ENCODE peak calls at places on chromosomes 6 and 20, in ten cellular contexts. J, A, W, Y, M, C, Z, V, D and N are unnamed samples.

GRCh38 chr6:124076336-124077048 is 272.8 kb downstream of the NKAIN2 start:
- DNase-seq in D (peak), M (no peak), W (peak), V (no peak), J (no peak), Y (no peak), Z (no peak), C (no peak), A (no peak), N (no peak)

GRCh38 chr6:436308-437041 is 44.9 kb downstream of the IRF4 start:
- DNase-seq in W (peak), A (peak), J (peak), V (no peak), C (peak), Y (peak), D (no peak), M (no peak), Z (no peak), N (peak)

GRCh38 chr20:6819599-6819998 is 52.1 kb downstream of the BMP2 start:
- DNase-seq in A (no peak), M (no peak), Y (no peak), D (no peak), Z (no peak), J (no peak), W (no peak), C (no peak), V (peak), N (no peak)

GRCh38 chr6:139973602-139974373 is 599.3 kb upstream of the CITED2 start:
- DNase-seq in Z (no peak), M (no peak), W (peak), J (no peak), Y (peak), V (no peak), D (no peak), C (no peak), A (peak), N (no peak)

GRCh38 chr6:140079328-140079727 is 704.9 kb upstream of the CITED2 start:
- DNase-seq in W (peak), V (no peak), Y (peak), D (no peak), A (peak), C (peak), Z (no peak), J (no peak), M (no peak), N (no peak)

GRCh38 chr6:169702640-169703246 is 817 bp downstream of the C6orf120 start:
- DNase-seq in C (no peak), W (no peak), J (no peak), V (peak), Y (peak), D (no peak), M (no peak), A (no peak), Z (no peak), N (peak)

GRCh38 chr6:16486661-16487060 is 248.3 kb downstream of the GMPR start:
- DNase-seq in V (no peak), W (no peak), J (no peak), Z (no peak), D (no peak), M (no peak), C (no peak), A (no peak), Y (no peak), N (no peak)

GRCh38 chr6:14709066-14709670 is 536.7 kb upstream of the JARID2 start:
- DNase-seq in C (no peak), A (no peak), Z (no peak), J (no peak), M (no peak), V (no peak), D (no peak), W (no peak), Y (peak), N (no peak)

GRCh38 chr6:139839506-139840156 is 465.2 kb upstream of the CITED2 start:
- DNase-seq in Z (peak), V (no peak), C (peak), D (no peak), W (no peak), J (no peak), M (no peak), A (peak), Y (no peak), N (peak)

GRCh38 chr6:44024597-44025219 is 102.5 kb downstream of the MRPL14 start:
- DNase-seq in V (no peak), Z (no peak), W (no peak), M (no peak), Y (no peak), J (no peak), A (no peak), D (no peak), C (no peak), N (no peak)

GRCh38 chr20:16864069-16864468 is 115.9 kb downstream of the OTOR start:
- DNase-seq in J (no peak), Y (peak), D (no peak), V (peak), Z (no peak), W (no peak), M (no peak), C (no peak), A (no peak), N (peak)

GRCh38 chr6:3915076-3915791 is 66.1 kb downstream of the FAM50B start:
- DNase-seq in V (peak), M (no peak), Y (no peak), W (no peak), Z (no peak), A (no peak), D (no peak), C (peak), J (no peak), N (peak)

GRCh38 chr6:72669324-72669723 is 47.5 kb downstream of the KCNQ5 start:
- DNase-seq in W (no peak), M (no peak), V (no peak), D (no peak), C (no peak), A (no peak), J (no peak), Y (no peak), Z (no peak), N (no peak)

GRCh38 chr6:49662877-49663231 is 26.2 kb upstream of the RHAG start:
- DNase-seq in V (no peak), W (no peak), D (no peak), J (no peak), C (no peak), Y (no peak), Z (no peak), M (no peak), A (no peak), N (no peak)

GRCh38 chr6:19289408-19289967 is 547.7 kb upstream of the ID4 start:
- DNase-seq in Z (no peak), A (no peak), Y (no peak), C (no peak), D (no peak), V (no peak), W (no peak), J (no peak), M (no peak), N (no peak)

GRCh38 chr20:6765469-6766058 is 1.9 kb upstream of the BMP2 start:
- DNase-seq in J (no peak), A (peak), Y (peak), Z (no peak), M (no peak), W (peak), C (no peak), V (peak), D (no peak), N (peak)

GRCh38 chr6:147077251-147077650 is 127.0 kb upstream of the STXBP5 start:
- DNase-seq in A (no peak), M (no peak), Z (no peak), Y (no peak), V (no peak), J (no peak), C (no peak), W (no peak), D (no peak), N (no peak)

GRCh38 chr6:135935951-135936601 is 84.6 kb downstream of the PDE7B start:
- DNase-seq in Z (no peak), M (no peak), J (peak), A (peak), D (no peak), V (no peak), W (peak), C (no peak), Y (peak), N (no peak)

GRCh38 chr6:47400581-47400980 is 77.0 kb upstream of the CD2AP start:
- DNase-seq in J (no peak), C (no peak), D (no peak), V (no peak), Z (no peak), W (no peak), A (no peak), M (no peak), Y (no peak), N (no peak)

GRCh38 chr6:10389739-10390494 is 25.0 kb downstream of the TFAP2A start:
- DNase-seq in C (no peak), J (no peak), M (no peak), D (no peak), Z (no peak), Y (no peak), V (no peak), W (no peak), A (no peak), N (no peak)

GRCh38 chr6:139364302-139364981 is 10.0 kb downstream of the CITED2 start:
- DNase-seq in C (no peak), Y (peak), M (no peak), D (no peak), Z (no peak), V (peak), A (no peak), J (peak), W (peak), N (peak)

GRCh38 chr6:38755874-38756273 is 40.8 kb downstream of the DNAH8 start:
- DNase-seq in Y (no peak), D (no peak), Z (no peak), C (no peak), W (no peak), V (no peak), A (no peak), M (no peak), J (no peak), N (no peak)

GRCh38 chr6:139981810-139982550 is 607.5 kb upstream of the CITED2 start:
- DNase-seq in V (no peak), D (peak), Z (no peak), M (no peak), J (peak), Y (peak), C (no peak), W (peak), A (peak), N (peak)

GRCh38 chr6:24125980-24126379 is at the start of gene NRSN1:
- DNase-seq in Z (peak), C (no peak), M (no peak), D (no peak), A (no peak), Y (no peak), V (no peak), J (no peak), W (no peak), N (no peak)

GRCh38 chr20:50116368-50116999 is 3.5 kb upstream of the UBE2V1 start:
- DNase-seq in W (no peak), Y (no peak), J (no peak), C (no peak), V (no peak), Z (no peak), D (no peak), A (no peak), M (no peak), N (no peak)
- H3K4me3 ChIP-seq in W (peak), Y (peak), J (peak), C (peak), V (peak), Z (peak), D (peak), A (no peak), M (peak), N (peak)

GRCh38 chr20:40502431-40502992 is 186.5 kb downstream of the MAFB start:
- DNase-seq in V (no peak), C (no peak), D (no peak), A (no peak), Z (no peak), Y (no peak), J (no peak), W (no peak), M (no peak), N (no peak)

GRCh38 chr20:40508821-40509220 is 180.2 kb downstream of the MAFB start:
- DNase-seq in C (no peak), Y (no peak), M (no peak), V (no peak), A (no peak), D (no peak), W (peak), J (no peak), Z (no peak), N (no peak)

GRCh38 chr20:40510622-40511021 is 178.4 kb downstream of the MAFB start:
- DNase-seq in V (no peak), D (no peak), Y (no peak), J (no peak), M (no peak), A (no peak), W (no peak), Z (no peak), C (no peak), N (no peak)

GRCh38 chr20:40511478-40511877 is 177.6 kb downstream of the MAFB start:
- DNase-seq in Y (no peak), V (no peak), Z (no peak), D (no peak), A (peak), W (peak), C (no peak), J (no peak), M (no peak), N (no peak)

GRCh38 chr20:40506567-40506966 is 182.5 kb downstream of the MAFB start:
- DNase-seq in Y (peak), A (peak), D (peak), Z (peak), J (peak), C (peak), M (peak), V (no peak), W (peak), N (no peak)
- TF ChIP-seq CTCF in Y (no peak), A (peak), D (no peak), Z (no peak), J (no peak), C (no peak), M (no peak), V (no peak), W (peak), N (no peak)

GRCh38 chr20:13995086-13995665 is at the start of gene MACROD2:
- DNase-seq in Z (no peak), W (peak), D (peak), M (peak), A (peak), V (no peak), J (peak), Y (peak), C (peak), N (peak)
- H3K4me3 ChIP-seq in Z (peak), W (peak), D (peak), M (peak), A (peak), V (no peak), J (peak), Y (peak), C (peak), N (no peak)

GRCh38 chr6:51489133-51489532 is 598.3 kb downstream of the PKHD1 start:
- DNase-seq in V (no peak), Z (no peak), W (no peak), A (no peak), Y (no peak), J (no peak), M (no peak), D (no peak), C (no peak), N (no peak)

GRCh38 chr6:51495806-51496380 is 591.5 kb downstream of the PKHD1 start:
- DNase-seq in C (no peak), M (no peak), Z (no peak), V (no peak), W (no peak), Y (no peak), A (no peak), D (no peak), J (no peak), N (no peak)

GRCh38 chr6:51490101-51490500 is 597.3 kb downstream of the PKHD1 start:
- DNase-seq in Z (no peak), A (no peak), J (no peak), V (no peak), D (no peak), Y (no peak), C (no peak), W (no peak), M (no peak), N (no peak)

GRCh38 chr6:51495016-51495805 is 592.2 kb downstream of the PKHD1 start:
- DNase-seq in J (no peak), M (no peak), V (no peak), W (no peak), Z (no peak), D (no peak), C (no peak), A (no peak), Y (no peak), N (no peak)

GRCh38 chr6:51494342-51494741 is 593.1 kb downstream of the PKHD1 start:
- DNase-seq in M (no peak), C (no peak), V (no peak), A (no peak), Y (no peak), Z (no peak), W (no peak), D (no peak), J (no peak), N (no peak)
- TF ChIP-seq CTCF in M (no peak), C (no peak), V (no peak), A (peak), Y (no peak), Z (no peak), W (no peak), D (no peak), J (no peak), N (no peak)

DNA sequence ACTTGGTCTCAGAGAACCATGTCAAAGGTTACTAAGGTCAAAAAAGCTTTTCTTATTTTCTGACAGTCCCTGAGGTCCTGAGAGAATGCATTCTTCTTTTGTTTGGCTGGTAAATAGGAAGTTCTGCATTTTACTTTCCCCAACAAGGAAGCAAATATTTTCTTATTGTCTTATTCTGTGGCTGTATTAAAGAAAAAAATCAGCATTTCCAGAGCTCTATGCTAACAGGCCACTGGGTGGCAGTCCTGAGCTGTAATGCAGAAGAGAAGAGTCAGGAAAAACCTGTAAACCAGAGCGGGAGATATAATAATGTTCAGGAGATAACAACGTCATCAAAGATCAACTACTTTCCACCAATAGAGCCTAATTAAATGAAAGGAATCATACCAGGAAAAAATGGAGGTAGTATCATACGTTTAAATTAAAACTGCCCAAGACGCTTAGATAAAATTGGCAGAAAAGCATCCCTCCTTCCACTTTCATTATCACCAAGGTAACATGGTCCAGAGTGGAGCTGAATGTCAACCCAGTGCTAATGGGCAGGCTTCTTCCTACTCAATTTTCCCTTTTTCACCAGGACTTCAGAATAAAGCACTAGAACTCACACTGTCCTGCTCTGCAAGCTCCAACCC is 55.6 kb upstream of the CARMIL1 start:
- DNase-seq in Y (peak), M (no peak), Z (no peak), D (no peak), J (no peak), W (peak), C (peak), A (peak), V (peak), N (peak)
- H3K4me3 ChIP-seq in Y (no peak), M (peak), Z (peak), D (no peak), J (no peak), W (peak), C (no peak), A (peak), V (peak), N (peak)

GRCh38 chr6:6131492-6132109 is 124.9 kb upstream of the NRN1 start:
- DNase-seq in A (no peak), C (no peak), Y (no peak), M (no peak), V (peak), D (no peak), J (no peak), Z (no peak), W (peak), N (peak)
- TF ChIP-seq CTCF in A (peak), C (no peak), Y (no peak), M (peak), V (peak), D (peak), J (peak), Z (peak), W (peak), N (peak)